ENCODE peak calls at places on chromosomes 5 and 9, in six cellular contexts. F, T, K, I, O and D are unnamed samples.

GRCh38 chr5:149358294-149358651 is 427 bp downstream of the PCYOX1L start:
- DNase-seq in F (no peak), T (no peak), K (no peak), I (no peak), O (no peak), D (no peak)

GRCh38 chr5:15993934-15994333 is 185.7 kb downstream of the MARCHF11 start:
- DNase-seq in F (no peak), T (no peak), K (no peak), I (no peak), O (peak), D (no peak)

GRCh38 chr9:4716163-4716562 is 24.8 kb downstream of the AK3 start:
- DNase-seq in F (no peak), T (no peak), K (no peak), I (no peak), O (no peak), D (no peak)

GRCh38 chr5:149150457-149150856 is 9.2 kb downstream of the ABLIM3 start:
- DNase-seq in F (no peak), T (no peak), K (no peak), I (no peak), O (peak), D (no peak)

GRCh38 chr9:79611091-79611614 is 39.4 kb downstream of the TLE4 start:
- DNase-seq in F (no peak), T (no peak), K (no peak), I (peak), O (no peak), D (no peak)

GRCh38 chr9:108835831-108836230 is 20.0 kb downstream of the ACTL7B start:
- DNase-seq in F (no peak), T (no peak), K (no peak), I (no peak), O (no peak), D (no peak)

GRCh38 chr5:155728857-155729683 is 597.9 kb upstream of the SGCD start:
- DNase-seq in F (peak), T (no peak), K (no peak), I (no peak), O (no peak), D (peak)

GRCh38 chr5:95631265-95631957 is 11.5 kb downstream of the GPR150 start:
- DNase-seq in F (no peak), T (no peak), K (no peak), I (no peak), O (peak), D (no peak)

GRCh38 chr5:129904102-129904666 is at the start of gene CHSY3:
- DNase-seq in F (peak), T (peak), K (peak), I (peak), O (peak), D (peak)

GRCh38 chr5:88450239-88450638 is 181.6 kb upstream of the TMEM161B start:
- DNase-seq in F (no peak), T (no peak), K (no peak), I (no peak), O (no peak), D (no peak)

DNA sequence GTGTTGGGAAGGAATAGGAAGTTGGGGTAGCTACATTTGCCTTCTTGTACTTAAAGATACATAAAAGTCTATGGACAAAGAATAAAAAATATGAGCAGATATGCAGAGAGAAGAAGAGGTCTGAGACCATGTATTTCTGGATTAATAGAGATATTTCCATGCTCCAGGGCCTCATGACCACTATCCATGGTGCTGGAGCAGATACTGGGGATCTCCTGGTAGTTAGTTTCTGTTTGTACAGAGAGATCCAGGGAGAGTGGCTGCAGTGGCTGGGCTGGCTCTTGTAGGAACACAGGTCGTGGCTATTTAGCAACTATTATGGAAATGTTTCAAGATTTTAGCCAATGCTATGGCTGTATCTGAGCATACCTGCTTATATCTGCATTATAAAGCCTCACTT is 184.2 kb upstream of the TMEM161B start:
- DNase-seq in F (peak), T (no peak), K (no peak), I (no peak), O (no peak), D (no peak)
- TF ChIP-seq JUN in F (no peak), T (no peak), K (no peak), I (no peak), O (no peak), D (no peak)

GRCh38 chr9:124869986-124870560 is 8.1 kb downstream of the ARPC5L start:
- DNase-seq in F (no peak), T (no peak), K (peak), I (peak), O (peak), D (no peak)
- TF ChIP-seq JUN in F (no peak), T (no peak), K (no peak), I (no peak), O (no peak), D (no peak)

GRCh38 chr5:51466214-51466613 is 83.0 kb downstream of the ISL1 start:
- DNase-seq in F (no peak), T (no peak), K (no peak), I (no peak), O (no peak), D (no peak)

GRCh38 chr5:51471642-51472041 is 88.4 kb downstream of the ISL1 start:
- DNase-seq in F (no peak), T (no peak), K (no peak), I (no peak), O (no peak), D (no peak)

GRCh38 chr5:51472472-51472871 is 89.2 kb downstream of the ISL1 start:
- DNase-seq in F (no peak), T (no peak), K (no peak), I (no peak), O (no peak), D (no peak)

GRCh38 chr5:51465165-51465564 is 81.9 kb downstream of the ISL1 start:
- DNase-seq in F (no peak), T (no peak), K (no peak), I (no peak), O (no peak), D (no peak)

GRCh38 chr5:51468196-51468595 is 84.9 kb downstream of the ISL1 start:
- DNase-seq in F (no peak), T (no peak), K (no peak), I (no peak), O (no peak), D (no peak)
- TF ChIP-seq JUN in F (no peak), T (no peak), K (no peak), I (no peak), O (no peak), D (no peak)

GRCh38 chr5:136816327-136816726 is 451.0 kb upstream of the TRPC7 start:
- DNase-seq in F (no peak), T (no peak), K (no peak), I (no peak), O (no peak), D (no peak)

GRCh38 chr5:136814621-136815378 is 449.5 kb upstream of the TRPC7 start:
- DNase-seq in F (no peak), T (no peak), K (no peak), I (no peak), O (no peak), D (no peak)

DNA sequence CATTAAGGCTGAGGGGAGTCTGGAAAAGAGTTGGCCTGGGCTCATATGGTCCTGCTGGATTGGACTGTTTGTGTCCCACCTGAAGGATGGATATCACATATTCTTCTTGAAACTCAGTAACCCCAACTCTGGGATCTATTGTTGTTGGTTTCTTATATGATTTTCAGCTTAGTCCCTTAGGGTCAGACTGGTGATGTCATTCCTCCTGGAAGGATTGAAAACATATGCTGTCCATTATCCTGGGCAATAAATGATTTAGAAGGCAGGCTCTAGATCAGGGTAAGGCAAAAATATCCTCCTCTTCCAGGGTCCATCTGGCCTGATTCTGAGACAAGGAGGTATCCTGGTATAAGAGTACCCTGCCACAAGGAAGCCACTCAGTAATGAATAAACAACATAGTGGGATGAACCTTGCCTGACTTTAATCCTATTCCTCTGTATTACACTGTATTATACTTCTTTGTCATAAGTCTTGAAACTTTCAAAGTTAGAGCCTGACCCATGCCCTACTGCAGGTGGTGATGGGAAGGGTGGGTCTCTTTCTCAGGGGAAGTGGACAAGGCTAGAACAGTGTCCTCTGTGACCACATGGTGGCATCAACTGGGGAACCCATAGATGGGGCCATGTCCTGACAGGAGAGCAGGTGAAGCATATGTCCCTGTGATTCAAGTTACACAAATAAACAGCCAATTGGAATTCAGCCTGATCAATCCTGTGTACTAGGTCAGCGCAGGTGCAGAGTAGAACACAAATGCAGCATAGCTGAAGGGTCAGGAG is 454.4 kb upstream of the TRPC7 start:
- DNase-seq in F (no peak), T (no peak), K (no peak), I (no peak), O (no peak), D (no peak)
- TF ChIP-seq JUN in F (no peak), T (no peak), K (no peak), I (no peak), O (no peak), D (no peak)

GRCh38 chr5:38953426-38953825 is 107.6 kb downstream of the OSMR start:
- DNase-seq in F (no peak), T (no peak), K (no peak), I (no peak), O (no peak), D (no peak)

GRCh38 chr5:38944282-38944681 is 98.5 kb downstream of the OSMR start:
- DNase-seq in F (no peak), T (no peak), K (no peak), I (no peak), O (no peak), D (no peak)

GRCh38 chr5:38948501-38948900 is 102.7 kb downstream of the OSMR start:
- DNase-seq in F (no peak), T (no peak), K (no peak), I (no peak), O (no peak), D (no peak)
- TF ChIP-seq JUN in F (no peak), T (no peak), K (no peak), I (no peak), O (no peak), D (no peak)

GRCh38 chr9:138053321-138053868 is 175.8 kb downstream of the CACNA1B start:
- DNase-seq in F (peak), T (peak), K (no peak), I (peak), O (no peak), D (peak)
- TF ChIP-seq JUN in F (no peak), T (no peak), K (no peak), I (no peak), O (no peak), D (no peak)

GRCh38 chr9:16363073-16363781 is 507.2 kb downstream of the BNC2 start:
- DNase-seq in F (no peak), T (no peak), K (no peak), I (no peak), O (peak), D (no peak)
- TF ChIP-seq JUN in F (no peak), T (no peak), K (no peak), I (no peak), O (no peak), D (no peak)